ENCODE peak calls at places on chromosomes 3 and 15, in five cellular contexts. One of them, this sample, is unnamed.

GRCh38 chr3:13780432-13781173 is 99.3 kb downstream of the WNT7A start:
- DNase-seq in NCI-H1105 treated with DMSO at 0.1 percent for 48 hours: no peak
- DNase-seq in M059J: no peak
- DNase-seq in mesothelial cell of epicardium: no peak
- DNase-seq in neural crest cell: no peak
- DNase-seq in this sample: no peak

GRCh38 chr3:55899887-55900286 is 412.8 kb upstream of the WNT5A start:
- DNase-seq in NCI-H1105 treated with DMSO at 0.1 percent for 48 hours: no peak
- DNase-seq in M059J: no peak
- DNase-seq in mesothelial cell of epicardium: no peak
- DNase-seq in neural crest cell: no peak
- DNase-seq in this sample: no peak

GRCh38 chr3:186636536-186636935 is 3.7 kb upstream of the FETUB start:
- DNase-seq in NCI-H1105 treated with DMSO at 0.1 percent for 48 hours: no peak
- DNase-seq in M059J: no peak
- DNase-seq in mesothelial cell of epicardium: no peak
- DNase-seq in neural crest cell: no peak
- DNase-seq in this sample: no peak

GRCh38 chr15:92682772-92683510 is 27.4 kb upstream of the FAM174B start:
- DNase-seq in NCI-H1105 treated with DMSO at 0.1 percent for 48 hours: no peak
- DNase-seq in M059J: no peak
- DNase-seq in mesothelial cell of epicardium: no peak
- DNase-seq in neural crest cell: no peak
- DNase-seq in this sample: no peak

GRCh38 chr3:160150066-160150465 is 75.2 kb upstream of the C3orf80 start:
- DNase-seq in NCI-H1105 treated with DMSO at 0.1 percent for 48 hours: no peak
- DNase-seq in M059J: no peak
- DNase-seq in mesothelial cell of epicardium: no peak
- DNase-seq in neural crest cell: no peak
- DNase-seq in this sample: no peak

GRCh38 chr3:38038447-38038911 is 529 bp upstream of the DLEC1 start:
- DNase-seq in NCI-H1105 treated with DMSO at 0.1 percent for 48 hours: no peak
- DNase-seq in M059J: no peak
- DNase-seq in mesothelial cell of epicardium: no peak
- DNase-seq in neural crest cell: no peak
- DNase-seq in this sample: no peak

GRCh38 chr3:119206611-119207511 is 33.5 kb downstream of the UPK1B start:
- DNase-seq in NCI-H1105 treated with DMSO at 0.1 percent for 48 hours: peak
- DNase-seq in M059J: peak
- DNase-seq in mesothelial cell of epicardium: no peak
- DNase-seq in neural crest cell: no peak
- DNase-seq in this sample: peak

GRCh38 chr3:184647405-184647936 is 64.4 kb downstream of the MAGEF1 start:
- DNase-seq in NCI-H1105 treated with DMSO at 0.1 percent for 48 hours: no peak
- DNase-seq in M059J: no peak
- DNase-seq in mesothelial cell of epicardium: no peak
- DNase-seq in neural crest cell: no peak
- DNase-seq in this sample: no peak

GRCh38 chr15:73196113-73196512 is 143.8 kb downstream of the NEO1 start:
- DNase-seq in NCI-H1105 treated with DMSO at 0.1 percent for 48 hours: no peak
- DNase-seq in M059J: no peak
- DNase-seq in mesothelial cell of epicardium: no peak
- DNase-seq in neural crest cell: no peak
- DNase-seq in this sample: no peak

GRCh38 chr3:62036726-62037125 is 336.6 kb downstream of the FEZF2 start:
- DNase-seq in NCI-H1105 treated with DMSO at 0.1 percent for 48 hours: no peak
- DNase-seq in M059J: peak
- DNase-seq in mesothelial cell of epicardium: no peak
- DNase-seq in neural crest cell: no peak
- DNase-seq in this sample: peak

This sample was measured in kidney tubule cell.